ENCODE peak calls at places on chromosomes 1 and 21, in six cellular contexts. I is activated naive CD4-positive, alpha-beta T cell; W is LHCN-M2; L is GM23248; Q is foreskin fibroblast; Y is NCI-H460. D is an unnamed sample.

GRCh38 chr1:235741294-235741693 is 91.7 kb upstream of the GNG4 start:
- DNase-seq in L (peak; percentile 79), Q (peak; percentile 68), W (peak; percentile 74), I (no peak), Y (no peak), D (peak; percentile 88)

GRCh38 chr1:17207540-17207939 is 2.6 kb downstream of the PADI1 start:
- DNase-seq in W (no peak), I (no peak), L (no peak), Q (no peak), Y (no peak), D (no peak)

GRCh38 chr21:31781737-31782136 is 49.8 kb upstream of the SCAF4 start:
- DNase-seq in Q (peak; percentile 43), W (peak; percentile 64), L (peak; percentile 77), I (no peak), Y (no peak), D (peak; percentile 16)

GRCh38 chr1:83857108-83857507 is 141.8 kb downstream of the TTLL7 start:
- DNase-seq in Q (peak; percentile 33), W (peak; percentile 9), I (no peak), Y (peak; percentile 7), L (peak; percentile 61), D (peak; percentile 43)

GRCh38 chr1:102879439-102879993 is 228.8 kb downstream of the COL11A1 start:
- DNase-seq in L (peak; percentile 89), Q (peak; percentile 87), Y (peak; percentile 90), W (peak; percentile 91), I (no peak), D (peak; percentile 97)

GRCh38 chr1:181910905-181911304 is 150.6 kb downstream of the ZNF648 start:
- DNase-seq in Q (no peak), L (no peak), W (no peak), I (no peak), Y (no peak), D (peak; percentile 0)

GRCh38 chr1:24872446-24872845 is 57.6 kb downstream of the RUNX3 start:
- DNase-seq in Y (no peak), Q (no peak), I (no peak), L (no peak), W (no peak), D (no peak)

GRCh38 chr1:35062518-35063196 is 16.5 kb upstream of the ZMYM1 start:
- DNase-seq in I (no peak), Q (peak; percentile 54), Y (no peak), W (peak; percentile 81), L (peak; percentile 44), D (peak; percentile 77)

GRCh38 chr1:197453376-197454058 is 185.5 kb downstream of the CRB1 start:
- DNase-seq in I (no peak), Y (no peak), W (no peak), L (no peak), Q (no peak), D (no peak)

GRCh38 chr1:232218955-232219865 is 410.7 kb downstream of the SIPA1L2 start:
- DNase-seq in L (peak; percentile 6), I (no peak), W (no peak), Q (no peak), Y (no peak), D (no peak)

GRCh38 chr1:56513095-56513494 is 66.3 kb downstream of the PLPP3 start:
- DNase-seq in Q (no peak), Y (no peak), I (no peak), W (no peak), L (no peak), D (no peak)

GRCh38 chr1:1758692-1759455 is 19.4 kb downstream of the NADK start:
- DNase-seq in L (no peak), W (no peak), Q (no peak), I (no peak), Y (peak; percentile 62), D (no peak)